ENCODE peak calls at places on chromosomes 16 and 17, in five cellular contexts. V is fibroblast of the aortic adventitia, D is T-helper 1 cell, Y is caudate nucleus, C is kidney epithelial cell. R is an unnamed sample.

GRCh38 chr17:15917021-15917438 is 27.9 kb upstream of the ADORA2B start:
- DNase-seq in V (no peak), D (no peak), Y (no peak), C (no peak), R (no peak)

GRCh38 chr16:23920899-23921298 is 85.1 kb downstream of the PRKCB start:
- DNase-seq in V (no peak), D (no peak), Y (no peak), C (no peak), R (no peak)

GRCh38 chr17:72426948-72427760 is 306.3 kb downstream of the SOX9 start:
- DNase-seq in V (no peak), D (no peak), Y (no peak), C (no peak), R (no peak)

GRCh38 chr16:85329059-85329812 is 217.0 kb upstream of the CIBAR2 start:
- DNase-seq in V (no peak), D (no peak), Y (no peak), C (no peak), R (no peak)

GRCh38 chr17:49987681-49988441 is 7.2 kb downstream of the DLX3 start:
- DNase-seq in V (peak), D (no peak), Y (no peak), C (no peak), R (peak)

GRCh38 chr17:63533433-63534077 is 10.4 kb downstream of the KCNH6 start:
- DNase-seq in V (no peak), D (no peak), Y (no peak), C (no peak), R (no peak)

GRCh38 chr16:8928467-8928957 is 35.2 kb downstream of the USP7 start:
- DNase-seq in V (no peak), D (peak), Y (no peak), C (no peak), R (peak)

GRCh38 chr16:30786936-30787612 is at the start of gene ZNF629:
- DNase-seq in V (peak), D (no peak), Y (no peak), C (no peak), R (peak)

GRCh38 chr16:85391769-85392583 is 221.1 kb upstream of the GSE1 start:
- DNase-seq in V (no peak), D (no peak), Y (no peak), C (no peak), R (no peak)

GRCh38 chr17:80379348-80379747 is 35.6 kb upstream of the ENDOV start:
- DNase-seq in V (no peak), D (no peak), Y (peak), C (no peak), R (no peak)

R was measured in fibroblast of gingiva.